ENCODE peak calls at places on chromosomes 11 and 22, in ten cellular contexts. B is H9, A is Calu3, Z is choroid plexus epithelial cell, T is AG04449, P is AG09309, G is fibroblast of lung, O is AG10803, Q is GM20000, D is GM12865. V is an unnamed sample.

GRCh38 chr22:19779685-19780268 is 19.2 kb downstream of the TBX1 start:
- DNase-seq in B (no peak), Q (no peak), A (no peak), O (no peak), G (no peak), P (no peak), D (no peak), T (no peak), Z (no peak), V (no peak)

GRCh38 chr11:8283510-8284272 is 20.0 kb upstream of the LMO1 start:
- DNase-seq in D (no peak), B (peak), P (no peak), A (no peak), T (no peak), Z (no peak), Q (peak), O (no peak), G (peak), V (peak)

GRCh38 chr11:66720223-66720898 is 8.7 kb downstream of the SPTBN2 start:
- DNase-seq in P (no peak), T (no peak), Q (no peak), Z (peak), D (peak), G (peak), B (peak), O (peak), A (peak), V (peak)

GRCh38 chr11:8989411-8989810 is 14.4 kb downstream of the NRIP3 start:
- DNase-seq in P (peak), O (peak), D (no peak), G (peak), B (no peak), A (no peak), Q (no peak), T (no peak), Z (peak), V (no peak)

GRCh38 chr11:3014943-3015342 is 22.8 kb upstream of the NAP1L4 start:
- DNase-seq in G (no peak), A (no peak), B (no peak), Z (no peak), Q (no peak), O (no peak), D (no peak), T (no peak), P (no peak), V (no peak)

GRCh38 chr11:108906826-108907225 is 242.0 kb downstream of the DDX10 start:
- DNase-seq in B (no peak), A (no peak), D (no peak), Z (peak), Q (no peak), O (peak), T (no peak), P (no peak), G (peak), V (no peak)

GRCh38 chr11:131938321-131938751 is 567.9 kb downstream of the NTM start:
- DNase-seq in P (no peak), Q (no peak), G (peak), A (no peak), O (no peak), T (no peak), D (peak), Z (no peak), B (no peak), V (no peak)

GRCh38 chr11:10858505-10859360 is 880 bp upstream of the ZBED5 start:
- DNase-seq in Z (peak), B (peak), G (no peak), O (peak), Q (peak), T (no peak), P (no peak), A (peak), D (peak), V (no peak)

GRCh38 chr11:76263166-76263565 is 56.9 kb upstream of the WNT11 start:
- DNase-seq in D (no peak), Z (no peak), B (no peak), T (no peak), P (no peak), O (no peak), G (no peak), Q (no peak), A (no peak), V (no peak)

GRCh38 chr22:33841281-33842005 is 78.8 kb downstream of the LARGE1 start:
- DNase-seq in D (peak), A (no peak), Z (no peak), B (no peak), O (peak), T (no peak), G (no peak), P (no peak), Q (peak), V (no peak)

GRCh38 chr22:37742374-37743092 is 45.7 kb downstream of the TRIOBP start:
- DNase-seq in P (peak), D (no peak), B (no peak), T (peak), Q (no peak), Z (peak), G (peak), A (peak), O (peak), V (no peak)

GRCh38 chr22:26597480-26597879 is 7.5 kb upstream of the TPST2 start:
- DNase-seq in Z (no peak), Q (no peak), B (no peak), D (no peak), G (no peak), T (no peak), P (no peak), A (peak), O (no peak), V (no peak)

GRCh38 chr11:89452780-89453179 is 38.4 kb downstream of the NOX4 start:
- DNase-seq in P (no peak), O (peak), D (no peak), Q (no peak), Z (no peak), T (no peak), B (no peak), G (peak), A (no peak), V (no peak)

GRCh38 chr22:43176090-43176489 is 10.8 kb downstream of the TTLL12 start:
- DNase-seq in Q (no peak), D (no peak), Z (no peak), A (no peak), O (no peak), T (no peak), B (no peak), P (no peak), G (no peak), V (no peak)

GRCh38 chr22:39748877-39749276 is 144.7 kb downstream of the ENTHD1 start:
- DNase-seq in P (peak), A (no peak), T (no peak), B (no peak), Z (peak), O (peak), G (peak), Q (no peak), D (no peak), V (no peak)

GRCh38 chr11:2129323-2129698 is 9.9 kb downstream of the IGF2 start:
- DNase-seq in T (no peak), D (no peak), Q (no peak), B (no peak), P (no peak), O (no peak), Z (no peak), A (no peak), G (no peak), V (no peak)

GRCh38 chr11:47991266-47991830 is 11.0 kb downstream of the PTPRJ start:
- DNase-seq in Z (no peak), A (peak), D (peak), B (peak), O (no peak), Q (no peak), P (no peak), T (no peak), G (peak), V (no peak)

GRCh38 chr11:79152511-79152910 is 288.3 kb downstream of the TENM4 start:
- DNase-seq in O (peak), Z (no peak), T (no peak), Q (no peak), A (no peak), B (no peak), G (peak), P (no peak), D (no peak), V (no peak)

GRCh38 chr22:29054251-29054767 is 7.3 kb downstream of the C22orf31 start:
- DNase-seq in D (no peak), A (no peak), O (no peak), P (no peak), G (no peak), Q (no peak), B (no peak), Z (no peak), T (no peak), V (no peak)

GRCh38 chr11:131750692-131751091 is 380.3 kb downstream of the NTM start:
- DNase-seq in A (no peak), T (no peak), Q (no peak), P (no peak), B (no peak), G (no peak), Z (no peak), D (no peak), O (no peak), V (no peak)

GRCh38 chr11:1767399-1768140 is 3.8 kb upstream of the CTSD start:
- DNase-seq in O (no peak), Z (no peak), D (no peak), Q (no peak), A (no peak), T (no peak), G (no peak), B (no peak), P (no peak), V (no peak)

GRCh38 chr11:36010010-36010740 is 66.3 kb downstream of the LDLRAD3 start:
- DNase-seq in Q (no peak), P (no peak), O (peak), Z (peak), A (no peak), D (no peak), B (no peak), G (peak), T (no peak), V (no peak)

GRCh38 chr11:12531681-12532080 is 142.5 kb upstream of the TEAD1 start:
- DNase-seq in Z (no peak), T (no peak), B (no peak), G (peak), A (no peak), Q (no peak), O (no peak), P (no peak), D (no peak), V (no peak)

GRCh38 chr11:80521592-80521991 is 1080.8 kb upstream of the TENM4 start:
- DNase-seq in G (peak), O (no peak), Q (no peak), B (no peak), A (no peak), Z (peak), P (no peak), T (no peak), D (no peak), V (no peak)

GRCh38 chr11:58914821-58915543 is 24.3 kb upstream of the GLYATL1 start:
- DNase-seq in B (no peak), P (no peak), O (no peak), D (no peak), Q (no peak), A (no peak), T (no peak), Z (peak), G (peak), V (no peak)

GRCh38 chr11:85805387-85805786 is 5.6 kb downstream of the SYTL2 start:
- DNase-seq in O (peak), B (no peak), T (no peak), G (peak), Z (no peak), D (no peak), Q (no peak), P (no peak), A (no peak), V (no peak)

GRCh38 chr11:76766521-76766920 is 16.6 kb upstream of the TSKU start:
- DNase-seq in P (no peak), Z (no peak), A (no peak), D (no peak), G (no peak), Q (no peak), T (no peak), B (no peak), O (no peak), V (no peak)

GRCh38 chr22:24285245-24285644 is 14.6 kb downstream of the SPECC1L start:
- DNase-seq in B (no peak), A (no peak), Z (no peak), O (peak), D (peak), G (peak), T (no peak), P (no peak), Q (no peak), V (no peak)

GRCh38 chr11:30567148-30567547 is 19.0 kb downstream of the MPPED2 start:
- DNase-seq in O (no peak), D (no peak), T (no peak), P (no peak), B (no peak), G (no peak), A (no peak), Q (no peak), Z (no peak), V (no peak)

GRCh38 chr11:96293583-96293982 is 49.4 kb downstream of the MAML2 start:
- DNase-seq in A (no peak), Z (no peak), B (no peak), T (no peak), Q (peak), D (peak), O (peak), G (peak), P (no peak), V (no peak)

GRCh38 chr11:85530596-85530995 is 96.5 kb downstream of the DLG2 start:
- DNase-seq in P (no peak), O (peak), T (no peak), B (no peak), D (no peak), Z (peak), Q (no peak), G (peak), A (no peak), V (no peak)

GRCh38 chr11:40421187-40421586 is 1038.3 kb downstream of the LRRC4C start:
- DNase-seq in D (no peak), O (no peak), Z (no peak), Q (no peak), T (no peak), A (no peak), P (no peak), B (no peak), G (no peak), V (no peak)

DNA sequence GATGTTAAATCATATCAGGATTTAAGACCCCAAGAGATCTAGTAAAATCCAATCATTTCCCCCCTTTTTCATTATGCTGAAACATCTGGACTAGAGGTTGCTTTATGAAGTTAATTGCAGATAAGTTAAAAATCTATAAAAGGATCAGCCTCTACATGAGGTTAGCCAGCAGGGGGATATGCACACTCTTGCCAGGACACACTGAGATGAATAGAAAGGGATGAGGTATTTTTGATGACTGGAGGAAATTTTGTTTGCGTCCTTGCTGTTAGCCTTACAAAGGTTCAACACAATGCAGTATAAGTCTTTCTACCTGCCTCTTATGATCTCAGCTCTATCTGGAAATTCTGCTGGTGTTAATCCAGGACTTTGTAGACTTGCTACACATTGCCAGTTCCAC is 1034.3 kb downstream of the LRRC4C start:
- DNase-seq in O (no peak), A (no peak), Z (no peak), B (no peak), T (no peak), P (no peak), Q (no peak), D (no peak), G (no peak), V (no peak)
- TF ChIP-seq CTCF in O (no peak), A (no peak), Z (peak), B (no peak), T (no peak), P (no peak), Q (no peak), D (no peak), G (no peak), V (no peak)

GRCh38 chr22:22593250-22593649 is 34.2 kb upstream of the PRAME start:
- DNase-seq in G (no peak), Q (no peak), A (no peak), T (no peak), B (no peak), O (no peak), Z (no peak), D (no peak), P (no peak), V (no peak)

GRCh38 chr22:22593964-22594656 is 35.0 kb upstream of the PRAME start:
- DNase-seq in D (peak), Z (peak), G (peak), A (peak), T (no peak), B (peak), O (peak), P (no peak), Q (peak), V (peak)

GRCh38 chr22:22588485-22589164 is 29.6 kb upstream of the PRAME start:
- DNase-seq in T (no peak), Z (no peak), B (no peak), O (no peak), A (no peak), P (no peak), Q (no peak), D (no peak), G (no peak), V (peak)

GRCh38 chr22:22590136-22590891 is 31.2 kb upstream of the PRAME start:
- DNase-seq in A (no peak), D (no peak), O (no peak), P (no peak), T (no peak), Q (no peak), G (no peak), B (no peak), Z (no peak), V (peak)

DNA sequence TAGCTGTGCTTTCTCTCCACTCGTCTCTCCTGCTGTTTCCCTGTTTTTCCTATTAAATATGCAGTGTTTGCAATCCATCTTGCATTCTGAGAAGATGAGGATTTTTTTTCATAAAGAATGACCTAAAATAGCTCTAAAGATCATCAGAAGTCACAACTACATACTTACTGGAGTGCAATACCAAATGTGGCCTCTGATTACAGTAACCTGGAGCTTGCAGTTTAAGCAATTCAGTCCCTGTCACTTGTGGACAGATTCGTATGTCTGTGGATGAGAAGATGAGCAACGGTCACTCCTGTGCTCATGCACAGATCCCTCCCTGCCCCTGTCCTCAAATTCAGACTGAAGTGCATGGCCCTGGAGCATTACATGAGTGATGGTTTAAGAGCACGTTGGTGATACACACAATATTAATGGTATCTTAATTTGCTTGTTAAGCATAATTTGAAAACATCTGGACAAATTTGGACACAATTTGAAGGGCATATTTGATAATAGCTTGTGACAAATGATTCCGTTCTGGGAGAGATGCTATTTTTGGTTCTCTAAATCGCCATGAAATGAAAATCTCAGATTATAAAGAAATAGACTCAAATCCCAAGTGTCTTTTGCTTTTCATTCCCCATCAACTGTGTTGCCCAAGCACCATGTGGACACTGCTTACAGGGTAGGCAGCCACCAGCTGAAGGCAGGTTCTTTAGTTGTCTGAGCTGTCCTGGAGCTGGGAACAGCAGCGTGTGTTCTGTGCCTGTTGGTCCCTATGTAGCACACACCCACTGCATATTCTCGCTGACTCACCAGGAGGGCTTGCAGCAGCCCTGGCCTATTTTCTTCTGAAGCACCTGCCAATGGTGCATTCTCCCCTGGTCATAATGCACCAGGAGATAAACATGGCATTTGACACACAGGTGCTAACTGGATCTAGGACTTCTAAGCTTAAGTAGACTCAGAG is 32.6 kb upstream of the PRAME start:
- DNase-seq in Z (peak), P (no peak), D (no peak), O (no peak), G (peak), T (no peak), B (no peak), A (no peak), Q (no peak), V (no peak)
- TF ChIP-seq CTCF in Z (peak), P (no peak), D (no peak), O (no peak), G (no peak), T (no peak), B (no peak), A (peak), Q (no peak), V (no peak)

DNA sequence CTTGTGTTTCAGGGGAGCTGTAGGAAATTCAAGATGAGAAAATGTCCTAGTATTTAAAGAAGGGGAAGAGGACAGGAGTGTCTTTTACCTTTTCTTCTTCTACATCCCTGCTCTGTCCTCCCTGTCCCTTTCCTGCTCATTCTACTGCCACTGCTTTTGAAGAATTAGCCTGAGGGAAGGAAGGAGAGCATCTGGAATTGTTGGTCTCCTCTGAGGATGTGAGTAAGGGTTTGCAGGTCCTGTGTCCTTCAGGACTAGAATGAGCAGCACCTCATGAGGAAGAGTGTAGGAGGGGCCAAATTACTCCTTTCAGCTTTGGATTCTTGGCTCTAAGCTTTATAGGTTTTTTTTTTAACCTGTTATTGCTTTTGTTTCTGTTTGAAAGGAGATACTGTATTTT is 24.2 kb downstream of the SNU13 start:
- DNase-seq in B (no peak), D (no peak), T (no peak), Q (no peak), Z (no peak), G (no peak), O (no peak), P (no peak), A (no peak), V (no peak)
- TF ChIP-seq CTCF in B (no peak), D (no peak), T (no peak), Q (no peak), Z (no peak), G (no peak), O (no peak), P (no peak), A (no peak), V (no peak)

GRCh38 chr11:19519344-19519743 is 193.3 kb upstream of the NAV2 start:
- DNase-seq in D (no peak), Z (no peak), T (no peak), Q (no peak), B (no peak), O (no peak), P (no peak), A (no peak), G (no peak), V (no peak)
- TF ChIP-seq CTCF in D (peak), Z (peak), T (no peak), Q (no peak), B (no peak), O (no peak), P (no peak), A (no peak), G (no peak), V (no peak)

V was measured in osteocyte.